ENCODE peak calls at places on chromosomes 1 and 21, in four cellular contexts. One of them, this sample, is unnamed.
A peak's percentile ranks its signal among the peaks of the same experiment; 100 is the strongest.

GRCh38 chr1:25529518-25530347 is 13.7 kb upstream of the LDLRAP1 start:
- DNase-seq in NB4: peak; percentile 48
- DNase-seq in aorta: no peak
- DNase-seq in HL-60: peak; percentile 40
- DNase-seq in this sample: no peak

GRCh38 chr1:117034791-117035290 is 25.3 kb upstream of the TTF2 start:
- DNase-seq in NB4: no peak
- DNase-seq in aorta: no peak
- DNase-seq in HL-60: no peak
- DNase-seq in this sample: no peak

GRCh38 chr1:146022403-146023127 is 1.0 kb upstream of the HJV start:
- DNase-seq in NB4: no peak
- DNase-seq in aorta: no peak
- DNase-seq in HL-60: no peak
- DNase-seq in this sample: no peak

GRCh38 chr1:112507896-112508241 is 896 bp upstream of the WNT2B start:
- DNase-seq in NB4: no peak
- DNase-seq in aorta: no peak
- DNase-seq in HL-60: no peak
- DNase-seq in this sample: no peak

GRCh38 chr1:248815407-248816034 is 10.2 kb downstream of the SH3BP5L start:
- DNase-seq in NB4: no peak
- DNase-seq in aorta: no peak
- DNase-seq in HL-60: no peak
- DNase-seq in this sample: no peak

GRCh38 chr1:183185941-183186490 is at the start of gene LAMC2:
- DNase-seq in NB4: no peak
- DNase-seq in aorta: no peak
- DNase-seq in HL-60: no peak
- DNase-seq in this sample: peak; percentile 81

GRCh38 chr1:233790662-233791371 is 113.7 kb upstream of the SLC35F3 start:
- DNase-seq in NB4: peak; percentile 59
- DNase-seq in aorta: no peak
- DNase-seq in HL-60: peak; percentile 44
- DNase-seq in this sample: no peak

GRCh38 chr1:9703681-9704080 is 52.1 kb downstream of the PIK3CD start:
- DNase-seq in NB4: no peak
- DNase-seq in aorta: no peak
- DNase-seq in HL-60: no peak
- DNase-seq in this sample: no peak

GRCh38 chr1:235902638-235903542 is 36.2 kb upstream of the LYST start:
- DNase-seq in NB4: peak; percentile 70
- DNase-seq in aorta: no peak
- DNase-seq in HL-60: no peak
- DNase-seq in this sample: peak; percentile 81

GRCh38 chr21:36976228-36976627 is 9.8 kb upstream of the HLCS start:
- DNase-seq in NB4: no peak
- DNase-seq in aorta: no peak
- DNase-seq in HL-60: peak; percentile 15
- DNase-seq in this sample: no peak

GRCh38 chr21:36981977-36982700 is 15.7 kb upstream of the HLCS start:
- DNase-seq in NB4: no peak
- DNase-seq in aorta: no peak
- DNase-seq in HL-60: no peak
- DNase-seq in this sample: no peak

GRCh38 chr21:36980280-36981048 is 14.0 kb upstream of the HLCS start:
- DNase-seq in NB4: no peak
- DNase-seq in aorta: peak; percentile 58
- DNase-seq in HL-60: no peak
- DNase-seq in this sample: peak; percentile 78

GRCh38 chr21:36976882-36977651 is 10.6 kb upstream of the HLCS start:
- DNase-seq in NB4: peak; percentile 72
- DNase-seq in aorta: no peak
- DNase-seq in HL-60: peak; percentile 51
- DNase-seq in this sample: no peak

GRCh38 chr21:36981049-36981391 is 14.6 kb upstream of the HLCS start:
- DNase-seq in NB4: no peak
- DNase-seq in aorta: no peak
- DNase-seq in HL-60: no peak
- DNase-seq in this sample: no peak
- H3K4me3 ChIP-seq in NB4: no peak overlapping the region
- H3K4me3 ChIP-seq in aorta: peak overlapping the region; percentile 50
- H3K4me3 ChIP-seq in HL-60: no peak overlapping the region
- H3K4me3 ChIP-seq in this sample: peak overlapping the region; percentile 53

GRCh38 chr1:211581521-211581920 is 2.6 kb upstream of the SLC30A1 start:
- DNase-seq in NB4: no peak
- DNase-seq in aorta: no peak
- DNase-seq in HL-60: no peak
- DNase-seq in this sample: no peak

GRCh38 chr1:211579434-211580302 is 707 bp upstream of the SLC30A1 start:
- DNase-seq in NB4: peak; percentile 86
- DNase-seq in aorta: peak; percentile 87
- DNase-seq in HL-60: no peak
- DNase-seq in this sample: peak; percentile 92

GRCh38 chr1:211578640-211579433 is at the start of gene SLC30A1:
- DNase-seq in NB4: peak; percentile 99
- DNase-seq in aorta: peak; percentile 100
- DNase-seq in HL-60: peak; percentile 99
- DNase-seq in this sample: peak; percentile 100

GRCh38 chr1:211577826-211578639 is 928 bp downstream of the SLC30A1 start:
- DNase-seq in NB4: peak; percentile 78
- DNase-seq in aorta: peak; percentile 80
- DNase-seq in HL-60: peak; percentile 60
- DNase-seq in this sample: peak; percentile 91

GRCh38 chr1:211580303-211580687 is 1.3 kb upstream of the SLC30A1 start:
- DNase-seq in NB4: no peak
- DNase-seq in aorta: no peak
- DNase-seq in HL-60: no peak
- DNase-seq in this sample: no peak
- H3K4me3 ChIP-seq in NB4: no peak overlapping the region
- H3K4me3 ChIP-seq in aorta: no peak overlapping the region
- H3K4me3 ChIP-seq in HL-60: no peak overlapping the region
- H3K4me3 ChIP-seq in this sample: no peak overlapping the region

GRCh38 chr1:64917907-64918306 is 48.4 kb downstream of the JAK1 start:
- DNase-seq in NB4: no peak
- DNase-seq in aorta: no peak
- DNase-seq in HL-60: no peak
- DNase-seq in this sample: no peak
- H3K4me3 ChIP-seq in NB4: no peak overlapping the region
- H3K4me3 ChIP-seq in aorta: no peak overlapping the region
- H3K4me3 ChIP-seq in HL-60: no peak overlapping the region
- H3K4me3 ChIP-seq in this sample: no peak overlapping the region

DNA sequence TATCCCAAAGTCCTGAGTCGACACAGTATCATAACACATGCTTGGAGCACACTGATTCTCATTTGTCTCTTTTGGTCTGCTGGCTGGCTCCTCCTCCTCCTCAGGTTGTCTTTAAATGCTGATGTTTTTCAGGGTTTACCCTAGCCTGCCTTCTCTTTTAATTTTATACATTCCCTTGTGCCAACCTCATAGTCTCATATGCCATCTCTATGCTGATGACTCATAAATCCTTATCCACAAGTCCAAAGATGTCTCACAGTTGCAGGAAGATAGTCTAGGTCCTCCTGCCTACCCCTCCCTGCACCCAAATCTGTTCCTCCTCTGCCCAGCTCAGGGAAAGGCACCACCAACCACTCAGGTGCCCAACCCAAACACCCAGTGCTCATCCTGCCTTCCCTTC is 108.3 kb downstream of the SIPA1L2 start:
- DNase-seq in NB4: no peak
- DNase-seq in aorta: no peak
- DNase-seq in HL-60: no peak
- DNase-seq in this sample: no peak
- H3K4me3 ChIP-seq in NB4: no peak overlapping the region
- H3K4me3 ChIP-seq in aorta: no peak overlapping the region
- H3K4me3 ChIP-seq in HL-60: no peak overlapping the region
- H3K4me3 ChIP-seq in this sample: no peak overlapping the region

GRCh38 chr1:13667696-13668095 is 32.3 kb upstream of the PRDM2 start:
- DNase-seq in NB4: no peak
- DNase-seq in aorta: no peak
- DNase-seq in HL-60: no peak
- DNase-seq in this sample: no peak

GRCh38 chr1:13662498-13662897 is 37.5 kb upstream of the PRDM2 start:
- DNase-seq in NB4: no peak
- DNase-seq in aorta: no peak
- DNase-seq in HL-60: no peak
- DNase-seq in this sample: no peak

GRCh38 chr1:13664451-13664850 is 35.5 kb upstream of the PRDM2 start:
- DNase-seq in NB4: no peak
- DNase-seq in aorta: no peak
- DNase-seq in HL-60: no peak
- DNase-seq in this sample: no peak

GRCh38 chr1:13663969-13664368 is 36.0 kb upstream of the PRDM2 start:
- DNase-seq in NB4: peak; percentile 34
- DNase-seq in aorta: no peak
- DNase-seq in HL-60: peak; percentile 30
- DNase-seq in this sample: no peak

DNA sequence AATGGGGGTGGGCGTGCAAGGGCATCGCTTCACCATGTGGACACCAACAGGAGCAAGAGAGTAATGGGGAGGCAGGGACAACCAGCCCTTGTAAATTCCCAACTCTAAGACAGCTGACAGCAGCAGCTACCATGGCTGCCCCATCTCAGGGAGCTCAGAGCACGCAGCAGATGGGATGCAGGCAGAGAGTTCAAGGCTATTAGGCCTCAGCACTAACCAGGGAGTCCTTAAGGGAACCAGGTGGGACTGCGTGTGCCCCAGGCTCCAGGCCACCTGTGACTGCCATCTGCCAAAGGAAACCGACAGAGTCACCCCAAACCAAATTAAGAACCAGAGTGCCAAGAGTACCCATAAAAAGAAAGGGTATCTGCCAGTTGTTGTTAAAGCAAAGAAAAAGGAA is 33.7 kb upstream of the PRDM2 start:
- DNase-seq in NB4: no peak
- DNase-seq in aorta: no peak
- DNase-seq in HL-60: no peak
- DNase-seq in this sample: no peak
- H3K4me3 ChIP-seq in NB4: no peak overlapping the region
- H3K4me3 ChIP-seq in aorta: no peak overlapping the region
- H3K4me3 ChIP-seq in HL-60: no peak overlapping the region
- H3K4me3 ChIP-seq in this sample: no peak overlapping the region

This sample was measured in upper lobe of right lung.